ENCODE peak calls at places on chromosome 4, in nine cellular contexts. K is thoracic aorta, J is lung, N is PC-3, U is brain microvascular endothelial cell, G is OCI-LY7, X is cardiac muscle cell, E is osteoblast, R is Caco-2. Y is an unnamed sample.

GRCh38 chr4:86961605-86962295 is 26.9 kb downstream of the AFF1 start:
- DNase-seq in K (no peak), J (no peak), N (no peak), U (no peak), G (peak; percentile 95), X (peak; percentile 81), E (no peak), R (no peak), Y (no peak)

GRCh38 chr4:20044502-20044911 is 207.2 kb upstream of the SLIT2 start:
- DNase-seq in K (no peak), J (no peak), N (peak; percentile 69), U (no peak), G (no peak), X (no peak), E (no peak), R (no peak), Y (no peak)

GRCh38 chr4:112099701-112100289 is 45.5 kb upstream of the FAM241A start:
- DNase-seq in K (no peak), J (no peak), N (peak; percentile 71), U (no peak), G (peak; percentile 63), X (peak; percentile 55), E (no peak), R (no peak), Y (no peak)

GRCh38 chr4:108821056-108821925 is 58.4 kb upstream of the ETNPPL start:
- DNase-seq in K (no peak), J (no peak), N (no peak), U (no peak), G (no peak), X (no peak), E (no peak), R (no peak), Y (no peak)

GRCh38 chr4:100566396-100566795 is 48.6 kb upstream of the EMCN start:
- DNase-seq in K (no peak), J (no peak), N (no peak), U (no peak), G (no peak), X (no peak), E (no peak), R (no peak), Y (no peak)

GRCh38 chr4:141134051-141134450 is 782 bp upstream of the RNF150 start:
- DNase-seq in K (no peak), J (no peak), N (no peak), U (no peak), G (no peak), X (no peak), E (peak; percentile 58), R (no peak), Y (no peak)

GRCh38 chr4:104747635-104748034 is 252.9 kb upstream of the CXXC4 start:
- DNase-seq in K (no peak), J (no peak), N (peak; percentile 75), U (no peak), G (no peak), X (no peak), E (no peak), R (no peak), Y (no peak)

GRCh38 chr4:72084587-72085011 is 52.8 kb downstream of the NPFFR2 start:
- DNase-seq in K (no peak), J (no peak), N (no peak), U (no peak), G (no peak), X (peak; percentile 34), E (peak; percentile 30), R (peak; percentile 35), Y (no peak)

GRCh38 chr4:13857397-13857796 is 229.9 kb upstream of the BOD1L1 start:
- DNase-seq in K (no peak), J (no peak), N (no peak), U (no peak), G (no peak), X (no peak), E (no peak), R (no peak), Y (no peak)

GRCh38 chr4:7341486-7342222 is 93.1 kb downstream of the PSAPL1 start:
- DNase-seq in K (no peak), J (no peak), N (no peak), U (no peak), G (no peak), X (no peak), E (peak; percentile 73), R (no peak), Y (no peak)

GRCh38 chr4:105741548-105741947 is 33.0 kb downstream of the GSTCD start:
- DNase-seq in K (no peak), J (no peak), N (no peak), U (peak; percentile 12), G (no peak), X (no peak), E (peak; percentile 79), R (no peak), Y (no peak)

GRCh38 chr4:25857851-25858400 is 4.9 kb downstream of the SEL1L3 start:
- DNase-seq in K (no peak), J (no peak), N (no peak), U (no peak), G (no peak), X (no peak), E (no peak), R (no peak), Y (no peak)

GRCh38 chr4:66178901-66179300 is 508.6 kb upstream of the EPHA5 start:
- DNase-seq in K (no peak), J (no peak), N (peak; percentile 80), U (peak; percentile 35), G (no peak), X (no peak), E (peak; percentile 77), R (no peak), Y (no peak)

GRCh38 chr4:150164956-150165355 is 86.7 kb downstream of the DCLK2 start:
- DNase-seq in K (no peak), J (no peak), N (no peak), U (no peak), G (no peak), X (no peak), E (no peak), R (no peak), Y (no peak)

GRCh38 chr4:37717575-37717974 is 31.4 kb upstream of the RELL1 start:
- DNase-seq in K (no peak), J (no peak), N (peak; percentile 52), U (peak; percentile 45), G (no peak), X (no peak), E (peak; percentile 62), R (no peak), Y (no peak)

GRCh38 chr4:121226362-121226761 is 62.2 kb upstream of the TNIP3 start:
- DNase-seq in K (no peak), J (no peak), N (no peak), U (no peak), G (no peak), X (no peak), E (no peak), R (no peak), Y (no peak)

GRCh38 chr4:40299704-40300336 is 35.3 kb upstream of the CHRNA9 start:
- DNase-seq in K (no peak), J (no peak), N (peak; percentile 47), U (no peak), G (peak; percentile 63), X (no peak), E (no peak), R (no peak), Y (no peak)

GRCh38 chr4:76203541-76203940 is 10.1 kb downstream of the SCARB2 start:
- DNase-seq in K (no peak), J (no peak), N (no peak), U (no peak), G (no peak), X (no peak), E (no peak), R (no peak), Y (no peak)

GRCh38 chr4:140109626-140110213 is 44.3 kb downstream of the MAML3 start:
- DNase-seq in K (no peak), J (no peak), N (no peak), U (no peak), G (no peak), X (no peak), E (no peak), R (no peak), Y (no peak)

GRCh38 chr4:170672571-170672970 is 582.8 kb upstream of the AADAT start:
- DNase-seq in K (no peak), J (no peak), N (peak; percentile 45), U (peak; percentile 51), G (no peak), X (no peak), E (no peak), R (no peak), Y (no peak)

GRCh38 chr4:3218824-3219760 is 29.9 kb upstream of the MSANTD1 start:
- DNase-seq in K (no peak), J (no peak), N (no peak), U (no peak), G (no peak), X (no peak), E (peak; percentile 11), R (no peak), Y (no peak)
- H3K36me3 ChIP-seq in K (peaks cover 44% of the 10 kb centered on the region), J (peaks cover 57% of the 10 kb centered on the region), N (no peaks in the 10 kb centered on the region), U (peaks cover 75% of the 10 kb centered on the region), G (peaks cover 93% of the 10 kb centered on the region), X (peaks cover 47% of the 10 kb centered on the region), E (peaks cover 86% of the 10 kb centered on the region), R (no peaks in the 10 kb centered on the region), Y (peaks cover 15% of the 10 kb centered on the region)

DNA sequence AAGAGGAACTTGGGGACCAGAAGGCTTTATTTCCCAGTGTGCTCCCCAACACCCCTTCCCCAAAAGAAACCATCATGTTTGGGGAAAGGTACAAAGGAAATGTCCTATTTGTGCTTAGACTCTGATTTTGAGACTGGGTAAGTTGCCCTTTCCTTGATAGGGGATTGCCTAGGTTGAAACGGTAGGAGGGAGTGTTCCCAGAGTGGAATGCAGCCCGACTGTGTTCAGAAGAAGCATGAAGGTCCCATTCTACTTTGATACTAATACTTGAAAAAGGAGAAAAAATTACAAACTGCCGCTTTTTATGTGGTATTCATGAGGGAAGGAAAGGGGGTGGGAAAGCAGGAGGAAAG is 32.4 kb upstream of the TMEM131L start:
- DNase-seq in K (no peak), J (no peak), N (no peak), U (no peak), G (no peak), X (no peak), E (no peak), R (no peak), Y (no peak)
- TF ChIP-seq CTCF in K (no peak), J (no peak), N (no peak), U (no peak), G (no peak), X (no peak), E (no peak), R (no peak), Y (no peak)

DNA sequence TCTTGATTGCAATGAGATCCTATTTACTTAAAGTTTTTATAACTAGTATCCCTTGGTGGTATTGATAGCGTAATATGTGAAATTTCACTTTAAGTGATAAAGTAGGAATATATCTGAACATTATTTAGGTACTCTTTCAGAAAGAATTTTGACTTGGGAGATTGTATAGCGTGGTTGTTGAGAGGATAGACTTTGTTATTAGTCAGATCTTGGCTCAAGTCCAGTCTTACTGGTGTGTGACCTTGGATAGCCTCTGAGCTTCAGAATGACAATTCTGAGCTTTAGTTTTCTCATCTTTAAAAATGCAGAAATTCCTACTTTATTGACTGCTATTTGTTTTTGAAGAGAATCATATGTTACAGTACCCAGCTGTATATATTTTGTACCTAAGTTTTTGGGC is 32.6 kb downstream of the DCK start:
- DNase-seq in K (no peak), J (no peak), N (peak; percentile 78), U (peak; percentile 80), G (no peak), X (peak; percentile 50), E (peak; percentile 89), R (no peak), Y (peak; percentile 51)
- H3K36me3 ChIP-seq in K (no peaks in the 10 kb centered on the region), J (peaks cover 3% of the 10 kb centered on the region), N (peaks cover 11% of the 10 kb centered on the region), U (no peaks in the 10 kb centered on the region), G (peaks cover 99% of the 10 kb centered on the region), X (peaks cover 5% of the 10 kb centered on the region), E (peaks cover 5% of the 10 kb centered on the region), R (no peaks in the 10 kb centered on the region), Y (no peaks in the 10 kb centered on the region)

GRCh38 chr4:38759790-38760122 is 23.0 kb downstream of the TLR10 start:
- DNase-seq in K (no peak), J (no peak), N (no peak), U (no peak), G (no peak), X (no peak), E (no peak), R (no peak), Y (no peak)
- TF ChIP-seq CTCF in K (no peak), J (no peak), N (peak; percentile 26), U (no peak), G (peak; percentile 44), X (no peak), E (no peak), R (peak; percentile 29), Y (no peak)

Y was measured in body of pancreas.